ENCODE peak calls at places on chromosomes 6 and 20, in six cellular contexts. Y, N, H, V, E and G are unnamed samples.

GRCh38 chr6:125041740-125042459 is 79.7 kb downstream of the RNF217 start:
- DNase-seq in Y (no peak), N (no peak), E (no peak), V (no peak), H (no peak), G (no peak)

GRCh38 chr6:37489697-37490336 is 9.9 kb downstream of the CCDC167 start:
- DNase-seq in E (no peak), N (peak; percentile 39), H (no peak), Y (peak; percentile 68), V (no peak), G (no peak)

GRCh38 chr6:69985180-69985579 is 118.8 kb downstream of the COL19A1 start:
- DNase-seq in Y (no peak), E (no peak), N (no peak), V (no peak), H (no peak), G (no peak)

GRCh38 chr20:15837563-15837962 is 735.7 kb downstream of the KIF16B start:
- DNase-seq in Y (no peak), H (no peak), N (no peak), E (no peak), V (no peak), G (no peak)

GRCh38 chr20:19969106-19969505 is 48.1 kb upstream of the NAA20 start:
- DNase-seq in N (no peak), V (no peak), Y (no peak), H (no peak), E (no peak), G (no peak)

GRCh38 chr20:7399575-7399974 is 540.7 kb downstream of the HAO1 start:
- DNase-seq in Y (no peak), V (no peak), N (no peak), E (no peak), H (no peak), G (no peak)

GRCh38 chr6:83226517-83226916 is 33.4 kb downstream of the RWDD2A start:
- DNase-seq in Y (no peak), E (no peak), V (no peak), H (no peak), N (no peak), G (no peak)

GRCh38 chr6:56058636-56059035 is 183.2 kb upstream of the BMP5 start:
- DNase-seq in E (no peak), V (no peak), Y (no peak), N (no peak), H (no peak), G (no peak)

GRCh38 chr6:142292191-142292924 is 9.4 kb upstream of the ADGRG6 start:
- DNase-seq in Y (no peak), N (peak; percentile 89), V (no peak), H (no peak), E (no peak), G (no peak)

GRCh38 chr20:58048096-58048702 is 180.3 kb downstream of the ANKRD60 start:
- DNase-seq in N (peak; percentile 16), Y (no peak), V (no peak), H (no peak), E (no peak), G (no peak)

GRCh38 chr6:36735110-36735971 is 37.7 kb downstream of the RAB44 start:
- DNase-seq in H (no peak), E (no peak), N (no peak), Y (no peak), V (no peak), G (peak; percentile 41)

GRCh38 chr6:41278699-41279405 is 7.6 kb downstream of the TREM1 start:
- DNase-seq in V (no peak), E (peak; percentile 72), H (no peak), N (peak; percentile 74), Y (peak; percentile 64), G (peak; percentile 12)
- TF ChIP-seq POLR2AphosphoS5 in V (peak; percentile 66), E (no peak), H (no peak), N (no peak), Y (no peak), G (no peak)

GRCh38 chr6:87639373-87639772 is 49.4 kb downstream of the ORC3 start:
- DNase-seq in E (no peak), H (no peak), Y (no peak), V (no peak), N (no peak), G (no peak)
- TF ChIP-seq TAF1 in E (no peak), H (no peak), Y (no peak), V (no peak), N (no peak), G (no peak)

GRCh38 chr20:53645582-53645897 is 51.9 kb upstream of the ZNF217 start:
- DNase-seq in H (no peak), Y (no peak), E (no peak), V (no peak), N (no peak), G (no peak)

GRCh38 chr20:53646550-53646949 is 52.9 kb upstream of the ZNF217 start:
- DNase-seq in E (no peak), Y (no peak), V (no peak), N (no peak), H (no peak), G (no peak)

GRCh38 chr20:53642196-53643030 is 48.8 kb upstream of the ZNF217 start:
- DNase-seq in V (no peak), H (no peak), Y (no peak), N (peak; percentile 99), E (no peak), G (no peak)

GRCh38 chr20:53639647-53640440 is 46.2 kb upstream of the ZNF217 start:
- DNase-seq in H (no peak), Y (no peak), N (no peak), V (no peak), E (no peak), G (no peak)

GRCh38 chr20:53643031-53643832 is 49.6 kb upstream of the ZNF217 start:
- DNase-seq in E (no peak), N (no peak), V (peak; percentile 92), Y (no peak), H (peak; percentile 69), G (peak; percentile 52)
- TF ChIP-seq POLR2AphosphoS5 in E (no peak), N (no peak), V (peak; percentile 85), Y (peak; percentile 44), H (peak; percentile 85), G (peak; percentile 83)

DNA sequence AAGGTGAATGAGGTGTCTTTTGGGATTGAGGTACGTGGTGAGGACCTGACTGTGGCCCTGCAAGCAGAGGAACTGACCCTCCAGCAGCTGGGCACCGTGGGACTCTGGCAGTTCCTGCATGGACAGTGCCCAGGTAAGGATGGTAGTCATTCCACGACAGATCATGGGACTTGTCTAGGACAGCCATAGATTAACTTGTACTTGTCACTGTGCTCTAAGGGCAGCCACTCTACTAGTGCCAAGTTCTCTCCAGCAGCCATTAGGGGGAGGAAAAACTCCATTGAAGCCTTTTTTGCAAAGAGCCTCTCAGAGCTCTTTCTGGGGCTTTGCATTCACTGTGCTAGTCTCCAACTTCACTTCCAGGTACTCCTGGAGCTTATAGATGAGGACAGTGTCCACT is 20.4 kb downstream of the TAF11 start:
- DNase-seq in N (peak; percentile 10), H (no peak), E (no peak), V (no peak), Y (no peak), G (no peak)
- TF ChIP-seq TAF1 in N (no peak), H (no peak), E (no peak), V (no peak), Y (no peak), G (no peak)